ENCODE peak calls at places on chromosomes 11 and 22, in ten cellular contexts. One of them, this sample, is unnamed.
A peak's percentile ranks its signal among the peaks of the same experiment; 100 is the strongest.

GRCh38 chr22:40193429-40194421 is 16.0 kb downstream of the TNRC6B start:
- DNase-seq in NCI-H1092: no peak
- DNase-seq in BE2C: no peak
- DNase-seq in ovary: peak; percentile 34
- DNase-seq in aorta: no peak
- DNase-seq in HFFc6: no peak
- DNase-seq in H7: no peak
- DNase-seq in brain pericyte: no peak
- DNase-seq in HS-5: no peak
- DNase-seq in T-helper 2 cell: no peak
- DNase-seq in this sample: no peak

GRCh38 chr22:44729391-44730012 is 22.9 kb upstream of the ARHGAP8 start:
- DNase-seq in NCI-H1092: no peak
- DNase-seq in BE2C: peak; percentile 88
- DNase-seq in ovary: peak; percentile 75
- DNase-seq in aorta: no peak
- DNase-seq in HFFc6: peak; percentile 47
- DNase-seq in H7: peak; percentile 55
- DNase-seq in brain pericyte: no peak
- DNase-seq in HS-5: no peak
- DNase-seq in T-helper 2 cell: no peak
- DNase-seq in this sample: no peak

GRCh38 chr11:118622376-118623290 is 15.2 kb downstream of the PHLDB1 start:
- DNase-seq in NCI-H1092: no peak
- DNase-seq in BE2C: peak; percentile 88
- DNase-seq in ovary: no peak
- DNase-seq in aorta: peak; percentile 88
- DNase-seq in HFFc6: peak; percentile 68
- DNase-seq in H7: no peak
- DNase-seq in brain pericyte: no peak
- DNase-seq in HS-5: no peak
- DNase-seq in T-helper 2 cell: no peak
- DNase-seq in this sample: no peak

GRCh38 chr22:20885557-20886323 is 26.9 kb downstream of the SNAP29 start:
- DNase-seq in NCI-H1092: peak; percentile 51
- DNase-seq in BE2C: peak; percentile 91
- DNase-seq in ovary: peak; percentile 74
- DNase-seq in aorta: peak; percentile 93
- DNase-seq in HFFc6: peak; percentile 83
- DNase-seq in H7: peak; percentile 92
- DNase-seq in brain pericyte: peak; percentile 57
- DNase-seq in HS-5: no peak
- DNase-seq in T-helper 2 cell: peak; percentile 30
- DNase-seq in this sample: peak; percentile 33

GRCh38 chr11:35305670-35306382 is 113.5 kb downstream of the SLC1A2 start:
- DNase-seq in NCI-H1092: peak; percentile 27
- DNase-seq in BE2C: peak; percentile 45
- DNase-seq in ovary: peak; percentile 17
- DNase-seq in aorta: no peak
- DNase-seq in HFFc6: peak; percentile 25
- DNase-seq in H7: peak; percentile 57
- DNase-seq in brain pericyte: no peak
- DNase-seq in HS-5: no peak
- DNase-seq in T-helper 2 cell: peak; percentile 49
- DNase-seq in this sample: no peak

GRCh38 chr11:134780486-134781155 is 368.6 kb upstream of the B3GAT1 start:
- DNase-seq in NCI-H1092: no peak
- DNase-seq in BE2C: no peak
- DNase-seq in ovary: no peak
- DNase-seq in aorta: no peak
- DNase-seq in HFFc6: no peak
- DNase-seq in H7: no peak
- DNase-seq in brain pericyte: no peak
- DNase-seq in HS-5: no peak
- DNase-seq in T-helper 2 cell: no peak
- DNase-seq in this sample: no peak

GRCh38 chr11:94219771-94220170 is 84.6 kb upstream of the IZUMO1R start:
- DNase-seq in NCI-H1092: no peak
- DNase-seq in BE2C: peak; percentile 16
- DNase-seq in ovary: no peak
- DNase-seq in aorta: no peak
- DNase-seq in HFFc6: no peak
- DNase-seq in H7: no peak
- DNase-seq in brain pericyte: no peak
- DNase-seq in HS-5: no peak
- DNase-seq in T-helper 2 cell: no peak
- DNase-seq in this sample: no peak

GRCh38 chr11:14636119-14636518 is 7.5 kb upstream of the PDE3B start:
- DNase-seq in NCI-H1092: no peak
- DNase-seq in BE2C: no peak
- DNase-seq in ovary: no peak
- DNase-seq in aorta: no peak
- DNase-seq in HFFc6: no peak
- DNase-seq in H7: no peak
- DNase-seq in brain pericyte: no peak
- DNase-seq in HS-5: no peak
- DNase-seq in T-helper 2 cell: peak; percentile 23
- DNase-seq in this sample: no peak

GRCh38 chr11:82105331-82105992 is 628.2 kb downstream of the FAM181B start:
- DNase-seq in NCI-H1092: no peak
- DNase-seq in BE2C: no peak
- DNase-seq in ovary: no peak
- DNase-seq in aorta: no peak
- DNase-seq in HFFc6: no peak
- DNase-seq in H7: no peak
- DNase-seq in brain pericyte: no peak
- DNase-seq in HS-5: no peak
- DNase-seq in T-helper 2 cell: no peak
- DNase-seq in this sample: no peak

GRCh38 chr22:38873469-38874411 is 1.7 kb upstream of the CBX6 start:
- DNase-seq in NCI-H1092: no peak
- DNase-seq in BE2C: no peak
- DNase-seq in ovary: no peak
- DNase-seq in aorta: peak; percentile 32
- DNase-seq in HFFc6: no peak
- DNase-seq in H7: peak; percentile 24
- DNase-seq in brain pericyte: no peak
- DNase-seq in HS-5: no peak
- DNase-seq in T-helper 2 cell: peak; percentile 77
- DNase-seq in this sample: no peak

GRCh38 chr11:57471496-57471895 is 11.2 kb downstream of the RTN4RL2 start:
- DNase-seq in NCI-H1092: peak; percentile 34
- DNase-seq in BE2C: no peak
- DNase-seq in ovary: no peak
- DNase-seq in aorta: no peak
- DNase-seq in HFFc6: no peak
- DNase-seq in H7: no peak
- DNase-seq in brain pericyte: no peak
- DNase-seq in HS-5: no peak
- DNase-seq in T-helper 2 cell: no peak
- DNase-seq in this sample: no peak

GRCh38 chr11:102364991-102365390 is 18.0 kb downstream of the BIRC2 start:
- DNase-seq in NCI-H1092: no peak
- DNase-seq in BE2C: no peak
- DNase-seq in ovary: no peak
- DNase-seq in aorta: no peak
- DNase-seq in HFFc6: no peak
- DNase-seq in H7: no peak
- DNase-seq in brain pericyte: no peak
- DNase-seq in HS-5: no peak
- DNase-seq in T-helper 2 cell: no peak
- DNase-seq in this sample: no peak

GRCh38 chr11:125881291-125881690 is 6.2 kb upstream of the HYLS1 start:
- DNase-seq in NCI-H1092: no peak
- DNase-seq in BE2C: no peak
- DNase-seq in ovary: no peak
- DNase-seq in aorta: no peak
- DNase-seq in HFFc6: no peak
- DNase-seq in H7: no peak
- DNase-seq in brain pericyte: no peak
- DNase-seq in HS-5: no peak
- DNase-seq in T-helper 2 cell: no peak
- DNase-seq in this sample: no peak

GRCh38 chr11:110710520-110711381 is 1.5 kb downstream of the ARHGAP20 start:
- DNase-seq in NCI-H1092: peak; percentile 35
- DNase-seq in BE2C: peak; percentile 3
- DNase-seq in ovary: peak; percentile 54
- DNase-seq in aorta: peak; percentile 81
- DNase-seq in HFFc6: no peak
- DNase-seq in H7: peak; percentile 64
- DNase-seq in brain pericyte: no peak
- DNase-seq in HS-5: no peak
- DNase-seq in T-helper 2 cell: no peak
- DNase-seq in this sample: peak; percentile 19

GRCh38 chr11:32529994-32530588 is 53.5 kb upstream of the EIF3M start:
- DNase-seq in NCI-H1092: no peak
- DNase-seq in BE2C: no peak
- DNase-seq in ovary: no peak
- DNase-seq in aorta: no peak
- DNase-seq in HFFc6: no peak
- DNase-seq in H7: no peak
- DNase-seq in brain pericyte: no peak
- DNase-seq in HS-5: no peak
- DNase-seq in T-helper 2 cell: no peak
- DNase-seq in this sample: no peak

GRCh38 chr22:40055143-40055926 is 60.6 kb downstream of the FAM83F start:
- DNase-seq in NCI-H1092: no peak
- DNase-seq in BE2C: no peak
- DNase-seq in ovary: no peak
- DNase-seq in aorta: no peak
- DNase-seq in HFFc6: no peak
- DNase-seq in H7: no peak
- DNase-seq in brain pericyte: no peak
- DNase-seq in HS-5: no peak
- DNase-seq in T-helper 2 cell: peak; percentile 96
- DNase-seq in this sample: no peak